ENCODE peak calls at places on chromosomes 5 and 9, in seven cellular contexts. I is mesenchymal stem cell, D is H1, T is H9, Y is mesendoderm, F is IMR-90, L is trophoblast cell. H is an unnamed sample.

GRCh38 chr5:141650851-141651727 is at the start of gene FCHSD1:
- DNase-seq in I (peak; percentile 85), Y (peak; percentile 89), L (peak; percentile 84), D (peak; percentile 95), T (peak; percentile 96), F (peak; percentile 75), H (peak; percentile 85)

GRCh38 chr5:31809037-31809910 is 170.3 kb downstream of the PDZD2 start:
- DNase-seq in Y (peak; percentile 88), F (peak; percentile 70), L (peak; percentile 84), I (peak; percentile 69), T (peak; percentile 83), D (peak; percentile 75), H (peak; percentile 67)

GRCh38 chr5:51033215-51033614 is 350.0 kb upstream of the ISL1 start:
- DNase-seq in F (no peak), Y (no peak), L (no peak), I (no peak), D (no peak), T (no peak), H (no peak)

GRCh38 chr5:151094054-151094858 is 13.4 kb upstream of the TNIP1 start:
- DNase-seq in Y (no peak), D (no peak), F (peak; percentile 34), I (peak; percentile 90), L (peak; percentile 78), T (no peak), H (no peak)

GRCh38 chr5:143890475-143890874 is 78.5 kb downstream of the HMHB1 start:
- DNase-seq in L (no peak), Y (no peak), D (no peak), I (no peak), T (no peak), F (no peak), H (no peak)

GRCh38 chr9:104970588-104970987 is 42.6 kb upstream of the ABCA1 start:
- DNase-seq in I (peak; percentile 26), D (no peak), T (no peak), Y (peak; percentile 65), F (peak; percentile 34), L (peak; percentile 61), H (no peak)

GRCh38 chr5:140011297-140011802 is 31.7 kb downstream of the NRG2 start:
- DNase-seq in Y (no peak), L (no peak), I (peak; percentile 26), F (peak; percentile 1), T (no peak), D (no peak), H (no peak)

GRCh38 chr5:180213256-180213600 is 4.2 kb upstream of the RASGEF1C start:
- DNase-seq in I (no peak), D (no peak), T (no peak), F (no peak), Y (no peak), L (no peak), H (no peak)

GRCh38 chr9:34562136-34562745 is 27.3 kb downstream of the CNTFR start:
- DNase-seq in D (peak; percentile 87), F (no peak), L (no peak), Y (no peak), I (no peak), T (no peak), H (no peak)

GRCh38 chr9:34566191-34566849 is 23.2 kb downstream of the CNTFR start:
- DNase-seq in D (no peak), L (no peak), I (no peak), Y (no peak), F (no peak), T (no peak), H (no peak)

GRCh38 chr9:34563262-34563661 is 26.3 kb downstream of the CNTFR start:
- DNase-seq in L (no peak), T (no peak), I (no peak), Y (no peak), F (no peak), D (no peak), H (no peak)

GRCh38 chr9:34566972-34567371 is 22.6 kb downstream of the CNTFR start:
- DNase-seq in D (no peak), I (no peak), T (no peak), L (no peak), F (no peak), Y (no peak), H (no peak)

DNA sequence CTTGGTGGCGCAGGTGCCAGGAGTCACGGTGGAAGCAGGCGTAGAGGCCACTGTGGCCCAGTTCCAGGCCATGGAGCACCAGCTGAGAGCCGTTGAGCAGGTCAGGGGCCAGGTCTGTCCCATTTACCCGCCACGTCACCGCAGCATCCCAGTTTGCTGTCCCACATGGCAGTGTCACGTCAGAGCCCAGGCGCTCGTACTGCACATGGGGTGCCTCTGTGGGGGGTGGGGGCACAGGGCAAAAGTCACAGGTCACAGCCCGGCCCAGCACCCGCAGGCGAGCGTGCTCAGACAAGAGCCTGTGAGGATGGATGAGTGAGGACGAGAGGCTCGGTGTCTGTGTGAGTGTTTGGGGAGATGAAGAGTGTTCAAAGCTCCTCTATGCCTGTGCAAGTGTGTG is 24.9 kb downstream of the CNTFR start:
- DNase-seq in L (no peak), F (no peak), D (no peak), Y (no peak), T (no peak), I (no peak), H (no peak)
- H3K4me2 ChIP-seq in L (no peak overlapping the region), F (no peak overlapping the region), D (no peak overlapping the region), Y (no peak overlapping the region), T (no peak overlapping the region), I (no peak overlapping the region), H (no peak overlapping the region)

GRCh38 chr9:137751616-137752015 is 126.0 kb upstream of the CACNA1B start:
- DNase-seq in L (no peak), F (no peak), T (no peak), D (no peak), I (no peak), Y (no peak), H (no peak)

GRCh38 chr9:137748741-137749140 is 128.8 kb upstream of the CACNA1B start:
- DNase-seq in F (no peak), D (no peak), T (no peak), L (no peak), I (no peak), Y (no peak), H (no peak)

GRCh38 chr9:137749511-137749910 is 128.1 kb upstream of the CACNA1B start:
- DNase-seq in Y (no peak), I (no peak), D (no peak), F (no peak), T (no peak), L (no peak), H (no peak)

GRCh38 chr9:137750007-137750406 is 127.6 kb upstream of the CACNA1B start:
- DNase-seq in L (no peak), I (no peak), T (no peak), D (no peak), F (no peak), Y (no peak), H (no peak)

DNA sequence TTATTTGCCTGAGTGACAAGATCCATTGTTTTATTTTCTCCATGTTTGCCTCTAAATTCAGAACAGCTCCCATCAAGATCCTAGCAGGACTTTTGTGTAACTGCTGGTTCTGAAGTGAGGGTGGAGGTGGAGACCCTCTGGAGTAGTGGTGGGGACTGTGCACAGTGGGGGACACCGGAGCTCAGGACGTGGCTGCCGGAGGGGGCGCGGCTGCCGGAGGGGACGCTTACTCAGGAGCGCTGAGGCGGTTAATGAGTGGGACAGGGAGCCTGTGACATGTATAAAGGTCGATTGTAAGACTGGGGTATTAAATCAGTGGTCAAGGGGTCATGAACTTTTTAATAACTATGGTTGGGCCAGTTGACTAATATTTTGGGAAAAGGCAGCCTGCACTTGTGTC is 127.0 kb upstream of the CACNA1B start:
- DNase-seq in T (no peak), Y (no peak), I (no peak), L (no peak), F (no peak), D (no peak), H (no peak)
- H2BK5ac ChIP-seq in T (no peak overlapping the region), Y (no peak overlapping the region), I (no peak overlapping the region), L (no peak overlapping the region), F (no peak overlapping the region), D (no peak overlapping the region), H (no peak overlapping the region)

DNA sequence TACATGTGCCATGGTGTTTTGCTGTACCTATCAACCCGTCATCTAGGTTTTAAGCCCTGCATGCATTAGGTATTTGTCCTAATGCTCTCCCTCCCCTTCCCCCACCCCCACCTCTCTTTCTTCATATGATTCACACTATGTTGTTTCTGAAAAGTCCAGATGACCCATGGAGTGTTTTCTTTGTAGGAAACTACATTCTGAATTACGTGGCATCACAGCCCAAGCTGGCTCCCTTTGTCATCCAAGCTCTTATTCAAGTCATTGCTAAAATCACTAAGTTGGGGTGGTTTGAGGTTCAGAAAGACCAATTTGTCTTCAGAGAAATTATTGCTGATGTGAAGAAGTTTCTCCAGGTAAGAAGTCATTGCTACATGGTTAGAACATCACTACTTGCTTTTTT is 30.4 kb downstream of the RANBP17 start:
- DNase-seq in L (no peak), Y (no peak), I (peak; percentile 61), D (no peak), F (peak; percentile 90), T (no peak), H (no peak)
- H3K4me2 ChIP-seq in L (no peak overlapping the region), Y (no peak overlapping the region), I (no peak overlapping the region), D (no peak overlapping the region), F (peak overlapping the region; percentile 73), T (no peak overlapping the region), H (no peak overlapping the region)

GRCh38 chr9:122393284-122393983 is 22.6 kb downstream of the PTGS1 start:
- DNase-seq in L (no peak), D (no peak), T (no peak), I (no peak), F (no peak), Y (no peak), H (no peak)

GRCh38 chr9:122392284-122392683 is 21.5 kb downstream of the PTGS1 start:
- DNase-seq in L (no peak), F (no peak), D (no peak), I (no peak), T (no peak), Y (no peak), H (no peak)

GRCh38 chr9:122396622-122397148 is 25.9 kb downstream of the PTGS1 start:
- DNase-seq in F (peak; percentile 29), Y (no peak), L (no peak), I (no peak), T (no peak), D (no peak), H (no peak)

GRCh38 chr9:122392714-122393113 is 21.9 kb downstream of the PTGS1 start:
- DNase-seq in D (no peak), T (no peak), I (no peak), F (no peak), Y (no peak), L (no peak), H (no peak)

DNA sequence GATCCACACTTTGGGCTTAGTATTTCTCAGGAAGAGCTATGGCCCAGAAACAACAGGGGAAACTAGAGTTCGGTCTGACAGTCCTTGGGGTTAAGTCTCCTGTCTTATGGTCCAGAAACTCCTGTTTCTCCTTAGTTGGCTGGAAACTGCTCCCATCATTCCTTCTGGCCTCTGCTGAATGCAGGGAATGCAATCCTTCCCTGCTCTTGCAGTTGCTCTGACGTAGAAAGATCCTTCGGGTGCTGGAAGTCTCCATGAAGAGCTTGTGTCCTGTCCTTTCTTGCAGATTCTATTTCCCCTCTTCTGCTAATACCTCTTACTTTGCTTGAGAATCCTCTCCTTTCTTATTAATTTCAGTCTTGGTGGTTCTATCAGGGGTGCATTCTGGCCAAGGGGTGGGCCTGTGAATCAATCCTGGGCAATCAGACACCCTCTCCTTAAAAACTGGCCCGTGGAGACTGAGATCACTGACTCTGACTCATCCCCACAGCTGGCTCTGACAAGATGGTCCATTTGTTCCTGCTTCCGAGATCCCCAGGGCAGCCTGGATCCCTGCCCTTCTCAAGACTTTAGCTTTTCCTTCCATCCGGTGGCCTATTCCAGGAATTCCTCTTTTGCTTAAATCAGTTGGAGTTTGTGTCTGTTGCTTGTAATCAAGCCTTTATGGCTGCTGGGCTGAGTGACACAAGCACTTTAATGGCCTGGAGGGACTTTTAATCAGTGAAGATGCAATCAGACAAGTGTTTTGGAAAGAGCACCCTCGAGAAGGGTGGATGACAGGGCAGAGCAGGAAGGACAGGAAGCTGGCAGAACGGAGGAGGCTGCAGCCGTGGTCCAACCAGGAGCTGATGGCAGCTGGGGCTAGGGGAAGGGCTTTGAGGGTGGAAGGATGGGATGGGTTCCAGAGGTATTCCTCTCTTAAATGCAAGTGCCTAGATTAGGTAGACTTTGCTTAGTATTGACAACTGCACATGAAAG is 23.7 kb downstream of the PTGS1 start:
- DNase-seq in D (no peak), T (no peak), I (peak; percentile 58), L (no peak), Y (no peak), F (peak; percentile 95), H (no peak)
- H2BK5ac ChIP-seq in D (no peak overlapping the region), T (no peak overlapping the region), I (no peak overlapping the region), L (no peak overlapping the region), Y (no peak overlapping the region), F (peak overlapping the region; percentile 84), H (no peak overlapping the region)